ENCODE peak calls at places on chromosomes 4 and X, in four cellular contexts. P is AG04450, N is A549, W is tibial artery. X is an unnamed sample.

GRCh38 chrX:68985135-68985725 is 156.4 kb downstream of the EFNB1 start:
- DNase-seq in P (no peak), N (no peak), W (no peak), X (no peak)

GRCh38 chr4:181860157-181860556 is 383.0 kb upstream of the TENM3 start:
- DNase-seq in W (no peak), P (no peak), N (no peak), X (no peak)

GRCh38 chr4:57425610-57426009 is 315.4 kb upstream of the IGFBP7 start:
- DNase-seq in N (no peak), W (no peak), P (no peak), X (no peak)

GRCh38 chr4:19993222-19993621 is 258.5 kb upstream of the SLIT2 start:
- DNase-seq in W (no peak), P (no peak), N (no peak), X (no peak)

GRCh38 chr4:177155454-177155853 is 154.2 kb upstream of the NEIL3 start:
- DNase-seq in P (no peak), W (no peak), N (peak; percentile 15), X (no peak)

GRCh38 chrX:31232506-31232905 is 160.7 kb upstream of the FTHL17 start:
- DNase-seq in W (no peak), P (no peak), N (no peak), X (no peak)

GRCh38 chrX:115259238-115259875 is 25.5 kb upstream of the LRCH2 start:
- DNase-seq in P (no peak), N (no peak), W (no peak), X (no peak)

GRCh38 chr4:120709986-120710385 is 212.5 kb downstream of the PRDM5 start:
- DNase-seq in N (no peak), W (no peak), P (peak; percentile 13), X (no peak)

GRCh38 chr4:149746281-149746680 is 69.4 kb downstream of the IQCM start:
- DNase-seq in N (no peak), P (no peak), W (no peak), X (no peak)

GRCh38 chr4:17166954-17167353 is 268.5 kb upstream of the LDB2 start:
- DNase-seq in P (no peak), N (no peak), W (peak; percentile 72), X (no peak)

GRCh38 chrX:8404443-8404842 is 60.2 kb upstream of the VCX3B start:
- DNase-seq in W (peak; percentile 62), P (no peak), N (no peak), X (no peak)

GRCh38 chr4:159463235-159463634 is 360.4 kb downstream of the RAPGEF2 start:
- DNase-seq in W (no peak), P (no peak), N (no peak), X (no peak)

GRCh38 chrX:113391875-113392274 is 551.2 kb upstream of the AMOT start:
- DNase-seq in N (no peak), W (no peak), P (no peak), X (no peak)

GRCh38 chrX:65273152-65273551 is 261.4 kb downstream of the LAS1L start:
- DNase-seq in W (no peak), N (no peak), P (no peak), X (no peak)
- H3K9me3 ChIP-seq in W (no peaks in the 10 kb centered on the region), N (no peaks in the 10 kb centered on the region), P (peaks cover 13% of the 10 kb centered on the region), X (peaks cover 33% of the 10 kb centered on the region)

DNA sequence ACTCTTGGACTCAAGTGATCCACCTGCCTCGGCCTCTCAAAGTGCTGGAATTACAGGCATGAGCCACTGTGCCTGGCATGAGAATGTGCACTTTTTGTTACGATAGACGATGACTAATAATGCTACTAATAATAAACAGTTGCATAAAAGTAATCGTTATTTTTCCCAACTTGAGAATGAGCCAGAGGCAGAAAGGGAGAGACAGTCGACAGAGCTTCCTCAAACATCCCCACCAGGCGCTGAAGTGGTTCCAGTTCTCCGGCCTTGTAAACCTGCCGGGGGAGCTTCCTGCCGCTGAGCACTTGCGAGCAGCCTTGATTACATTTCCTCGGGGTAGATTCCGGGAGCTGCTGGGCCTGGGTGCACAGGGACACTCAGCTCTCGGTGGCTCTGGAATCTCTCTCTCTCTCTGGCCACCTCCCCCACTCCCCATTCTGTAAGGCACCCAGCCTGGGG is 8.9 kb upstream of the HTRA3 start:
- DNase-seq in P (peak; percentile 83), W (no peak), N (peak; percentile 52), X (no peak)
- TF ChIP-seq CTCF in P (peak; percentile 29), W (no peak), N (no peak), X (no peak)

DNA sequence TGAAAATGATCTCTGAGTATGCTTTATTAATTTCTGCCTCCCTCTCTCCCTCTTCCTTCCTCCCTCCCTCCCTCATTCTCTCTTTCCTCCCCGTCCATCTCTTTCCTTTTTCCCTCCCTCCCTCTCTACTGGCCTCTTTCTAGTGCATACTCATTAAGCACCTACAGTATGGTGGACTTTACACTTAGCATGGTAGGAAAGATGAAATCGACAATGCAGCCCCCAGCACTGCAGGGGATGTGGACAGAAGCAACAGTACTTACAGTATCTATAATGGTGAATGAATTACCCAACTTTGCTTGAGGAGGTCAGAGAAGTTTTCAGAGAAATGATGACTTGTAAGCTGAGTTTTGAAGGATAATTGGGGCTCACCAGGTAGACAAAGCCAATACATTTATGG is 143.8 kb upstream of the RPS6KA3 start:
- DNase-seq in P (no peak), N (no peak), W (no peak), X (no peak)
- H3K27ac ChIP-seq in P (no peak overlapping the region), N (no peak overlapping the region), W (no peak overlapping the region), X (no peak overlapping the region)

DNA sequence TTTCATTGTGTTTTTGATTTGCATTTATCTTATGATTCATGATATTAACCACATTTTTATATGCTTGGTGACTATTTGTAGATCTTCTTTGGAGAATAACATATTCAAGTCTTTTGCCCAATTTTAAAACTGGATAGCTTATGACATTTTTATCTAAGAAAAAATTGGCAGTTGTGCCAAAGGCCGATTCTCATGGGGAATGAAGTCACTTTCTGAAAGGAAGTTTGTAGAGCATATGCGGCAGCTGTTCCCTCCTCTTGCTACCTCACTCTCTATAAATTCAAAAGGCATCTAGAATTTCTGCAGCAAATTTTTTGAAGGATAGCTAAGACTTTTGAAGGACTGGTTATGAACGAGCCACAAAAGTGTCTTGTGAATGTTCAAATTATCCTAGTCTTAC is 2353.5 kb downstream of the ARAP2 start:
- DNase-seq in P (no peak), N (no peak), W (no peak), X (no peak)
- H3K9me3 ChIP-seq in P (no peaks in the 10 kb centered on the region), N (no peaks in the 10 kb centered on the region), W (no peaks in the 10 kb centered on the region), X (no peaks in the 10 kb centered on the region)